ENCODE peak calls at places on chromosomes 6 and 20, in six cellular contexts. T is naive thymus-derived CD4-positive, alpha-beta T cell; Q is mucosa of descending colon; L is stimulated activated CD8-positive, alpha-beta memory T cell treated with anti-CD3 and anti-CD28 coated beads, Interleukin-12 subunit alpha, Interleukin-12 subunit beta, amount 100 ng/mL, for 4 hours; F is NT2/D1; P is brain microvascular endothelial cell. X is an unnamed sample.

GRCh38 chr6:31075528-31075927 is 36.8 kb downstream of the C6orf15 start:
- DNase-seq in T (no peak), Q (no peak), L (no peak), F (no peak), P (peak; percentile 82), X (no peak)

GRCh38 chr6:21587925-21588811 is 5.4 kb upstream of the SOX4 start:
- DNase-seq in T (peak; percentile 59), Q (peak; percentile 80), L (peak; percentile 4), F (no peak), P (peak; percentile 63), X (peak; percentile 24)

GRCh38 chr6:19865178-19865577 is 28.0 kb downstream of the ID4 start:
- DNase-seq in T (no peak), Q (no peak), L (no peak), F (no peak), P (no peak), X (no peak)

GRCh38 chr6:2038096-2038495 is 207.3 kb downstream of the GMDS start:
- DNase-seq in T (peak; percentile 77), Q (no peak), L (no peak), F (no peak), P (peak; percentile 8), X (no peak)

GRCh38 chr6:80287112-80287511 is 180.6 kb downstream of the BCKDHB start:
- DNase-seq in T (no peak), Q (no peak), L (no peak), F (no peak), P (no peak), X (no peak)

GRCh38 chr6:71038966-71039365 is 82.1 kb upstream of the B3GAT2 start:
- DNase-seq in T (no peak), Q (no peak), L (no peak), F (no peak), P (no peak), X (no peak)

GRCh38 chr20:2219481-2220006 is 76.3 kb upstream of the TGM3 start:
- DNase-seq in T (no peak), Q (no peak), L (no peak), F (no peak), P (no peak), X (no peak)

GRCh38 chr6:106677282-106677681 is 47.9 kb downstream of the QRSL1 start:
- DNase-seq in T (no peak), Q (no peak), L (no peak), F (no peak), P (no peak), X (no peak)

GRCh38 chr20:33826270-33826897 is 15.2 kb downstream of the CHMP4B start:
- DNase-seq in T (no peak), Q (no peak), L (no peak), F (no peak), P (no peak), X (no peak)